ENCODE peak calls at places on chromosomes 6 and 20, in ten cellular contexts. C, F, W, O, G, R, Y, K, T and A are unnamed samples.

GRCh38 chr6:114432380-114432779 is 89.6 kb upstream of the HS3ST5 start:
- DNase-seq in F (no peak), O (no peak), C (no peak), R (no peak), W (no peak), Y (no peak), K (no peak), G (no peak), T (no peak), A (no peak)

GRCh38 chr20:56343861-56344381 is 14.9 kb upstream of the FAM210B start:
- DNase-seq in F (no peak), K (no peak), Y (peak), T (peak), G (peak), C (peak), O (peak), W (peak), R (no peak), A (no peak)

GRCh38 chr6:160996316-160996715 is 4.7 kb downstream of the MAP3K4 start:
- DNase-seq in O (peak), R (no peak), W (no peak), G (no peak), T (no peak), Y (no peak), K (no peak), F (no peak), C (no peak), A (no peak)

GRCh38 chr20:64080013-64080812 is at the start of gene OPRL1:
- DNase-seq in Y (no peak), F (no peak), C (no peak), R (no peak), W (peak), K (peak), G (no peak), O (no peak), T (no peak), A (no peak)

GRCh38 chr20:19302714-19303113 is 90.3 kb downstream of the SLC24A3 start:
- DNase-seq in R (no peak), Y (no peak), K (no peak), T (no peak), O (no peak), C (no peak), W (no peak), G (no peak), F (no peak), A (no peak)

GRCh38 chr6:1267057-1267732 is 44.7 kb upstream of the FOXQ1 start:
- DNase-seq in Y (peak), T (no peak), G (no peak), O (peak), C (no peak), W (no peak), K (no peak), F (no peak), R (no peak), A (no peak)

GRCh38 chr6:5084787-5085637 is at the start of gene PPP1R3G:
- DNase-seq in F (no peak), K (no peak), G (peak), C (peak), T (no peak), R (no peak), Y (peak), W (peak), O (peak), A (no peak)

GRCh38 chr20:62804632-62805364 is at the start of gene OGFR:
- DNase-seq in Y (peak), F (peak), G (peak), O (peak), W (peak), T (peak), K (peak), R (peak), C (peak), A (no peak)

GRCh38 chr6:97438011-97438671 is 155.1 kb upstream of the MMS22L start:
- DNase-seq in K (no peak), C (no peak), Y (no peak), G (no peak), W (peak), R (no peak), F (no peak), O (no peak), T (no peak), A (no peak)

GRCh38 chr20:6501061-6501460 is 266.4 kb upstream of the BMP2 start:
- DNase-seq in G (no peak), T (no peak), C (no peak), F (no peak), O (peak), Y (peak), W (no peak), K (no peak), R (no peak), A (peak)

GRCh38 chr6:135334169-135334568 is 153.1 kb downstream of the MYB start:
- DNase-seq in Y (peak), R (no peak), C (no peak), F (no peak), G (no peak), K (no peak), T (no peak), W (no peak), O (peak), A (no peak)

GRCh38 chr20:6095409-6095808 is 27.4 kb downstream of the FERMT1 start:
- DNase-seq in O (no peak), W (no peak), R (no peak), Y (no peak), T (no peak), C (no peak), F (no peak), K (no peak), G (no peak), A (no peak)

GRCh38 chr6:136982928-136983327 is 60.8 kb downstream of the SLC35D3 start:
- DNase-seq in C (no peak), R (no peak), W (no peak), F (no peak), O (no peak), T (no peak), G (no peak), K (no peak), Y (no peak), A (no peak)

GRCh38 chr20:41307021-41307420 is 10.5 kb downstream of the ZHX3 start:
- DNase-seq in R (no peak), T (no peak), Y (no peak), O (no peak), G (no peak), W (peak), K (no peak), F (no peak), C (no peak), A (no peak)

GRCh38 chr20:20070871-20071726 is 18.8 kb downstream of the CFAP61 start:
- DNase-seq in K (no peak), R (no peak), T (no peak), F (no peak), C (no peak), G (no peak), W (no peak), Y (no peak), O (no peak), A (no peak)

GRCh38 chr6:125188037-125188436 is 34.5 kb downstream of the TPD52L1 start:
- DNase-seq in G (no peak), W (no peak), K (no peak), O (peak), T (no peak), Y (peak), F (no peak), R (no peak), C (no peak), A (no peak)

GRCh38 chr6:161837449-161837735 is 563.5 kb upstream of the AGPAT4 start:
- DNase-seq in G (no peak), Y (no peak), W (no peak), O (no peak), K (no peak), F (no peak), R (no peak), T (no peak), C (no peak), A (no peak)

GRCh38 chr6:14775528-14775927 is 470.3 kb upstream of the JARID2 start:
- DNase-seq in K (no peak), G (no peak), T (no peak), F (no peak), R (no peak), C (no peak), Y (no peak), O (no peak), W (no peak), A (no peak)

GRCh38 chr20:49426873-49427272 is 55.6 kb downstream of the KCNB1 start:
- DNase-seq in C (no peak), W (no peak), G (no peak), K (no peak), Y (peak), T (no peak), R (no peak), O (no peak), F (no peak), A (no peak)

GRCh38 chr6:63739094-63739687 is 103.6 kb downstream of the PHF3 start:
- DNase-seq in C (no peak), F (no peak), O (no peak), Y (no peak), G (no peak), K (no peak), R (no peak), T (no peak), W (no peak), A (no peak)

GRCh38 chr20:25706793-25707192 is 10.1 kb upstream of the ZNF337 start:
- DNase-seq in R (no peak), T (no peak), O (no peak), K (no peak), Y (no peak), F (no peak), C (no peak), G (no peak), W (peak), A (no peak)

GRCh38 chr6:75504902-75505233 is 11.3 kb upstream of the FILIP1 start:
- DNase-seq in O (peak), F (no peak), R (no peak), C (no peak), T (no peak), G (no peak), Y (no peak), K (no peak), W (peak), A (no peak)

GRCh38 chr6:150241751-150242150 is 98.9 kb downstream of the PPP1R14C start:
- DNase-seq in Y (no peak), F (no peak), K (no peak), G (no peak), R (no peak), O (no peak), T (no peak), C (no peak), W (no peak), A (no peak)

GRCh38 chr20:6819599-6819998 is 52.1 kb downstream of the BMP2 start:
- DNase-seq in K (no peak), T (no peak), C (no peak), F (no peak), W (no peak), R (no peak), Y (peak), O (no peak), G (no peak), A (no peak)

GRCh38 chr20:21259346-21259745 is 43.8 kb upstream of the XRN2 start:
- DNase-seq in C (peak), Y (no peak), T (no peak), G (peak), K (no peak), R (no peak), F (no peak), O (no peak), W (no peak), A (no peak)

GRCh38 chr6:17877890-17878440 is 109.5 kb downstream of the KIF13A start:
- DNase-seq in K (no peak), Y (no peak), C (no peak), O (no peak), G (no peak), T (no peak), F (no peak), R (no peak), W (no peak), A (no peak)

GRCh38 chr20:12207875-12208274 is 290.2 kb downstream of the BTBD3 start:
- DNase-seq in T (no peak), O (peak), C (no peak), G (no peak), K (no peak), F (no peak), Y (peak), R (no peak), W (no peak), A (no peak)

GRCh38 chr20:25273046-25273445 is 25.2 kb downstream of the PYGB start:
- DNase-seq in O (no peak), W (no peak), K (no peak), T (peak), Y (no peak), R (no peak), F (no peak), C (peak), G (peak), A (no peak)

GRCh38 chr20:46798430-46798829 is 89.0 kb downstream of the SLC2A10 start:
- DNase-seq in K (no peak), G (no peak), T (no peak), R (no peak), O (no peak), W (no peak), C (no peak), Y (no peak), F (no peak), A (no peak)

GRCh38 chr6:97919631-97920030 is 636.6 kb upstream of the MMS22L start:
- DNase-seq in K (no peak), G (no peak), F (no peak), C (no peak), T (no peak), R (no peak), Y (no peak), W (no peak), O (no peak), A (no peak)

GRCh38 chr20:32050851-32051556 is 1.0 kb upstream of the HCK start:
- DNase-seq in K (no peak), T (no peak), F (no peak), Y (no peak), C (peak), O (no peak), W (peak), G (peak), R (no peak), A (no peak)

GRCh38 chr20:32210206-32210605 is 2.5 kb downstream of the POFUT1 start:
- DNase-seq in F (no peak), T (no peak), Y (no peak), W (no peak), O (peak), G (no peak), R (no peak), C (no peak), K (no peak), A (no peak)

GRCh38 chr6:166604911-166605310 is 18.4 kb upstream of the RAMACL start:
- DNase-seq in R (no peak), W (no peak), K (no peak), F (no peak), T (no peak), G (no peak), O (no peak), C (no peak), Y (no peak), A (no peak)

GRCh38 chr20:17898548-17898994 is 70.0 kb downstream of the SNX5 start:
- DNase-seq in T (peak), O (peak), K (peak), C (peak), F (peak), G (peak), W (peak), R (peak), Y (peak), A (no peak)

GRCh38 chr20:51233345-51233744 is 210.4 kb upstream of the KCNG1 start:
- DNase-seq in O (no peak), G (no peak), T (no peak), C (no peak), Y (peak), K (no peak), F (no peak), R (no peak), W (no peak), A (no peak)

GRCh38 chr20:4445780-4446179 is 275.9 kb upstream of the PRND start:
- DNase-seq in O (no peak), T (no peak), F (no peak), C (no peak), K (no peak), R (no peak), W (no peak), Y (peak), G (no peak), A (no peak)

GRCh38 chr20:7866279-7866678 is 74.0 kb downstream of the HAO1 start:
- DNase-seq in C (no peak), W (no peak), Y (peak), O (no peak), T (no peak), R (no peak), G (no peak), K (no peak), F (no peak), A (no peak)

GRCh38 chr6:21533678-21534077 is 59.9 kb upstream of the SOX4 start:
- DNase-seq in T (no peak), G (no peak), K (no peak), C (no peak), F (no peak), W (no peak), Y (peak), R (no peak), O (peak), A (no peak)

GRCh38 chr6:19838442-19839236 is 1.5 kb downstream of the ID4 start:
- DNase-seq in T (no peak), G (no peak), C (peak), O (peak), Y (no peak), F (no peak), R (no peak), W (peak), K (no peak), A (no peak)